ENCODE peak calls at places on chromosomes 4 and X, in ten cellular contexts. One of them, this sample, is unnamed.

GRCh38 chr4:164997324-164997723 is 19.9 kb upstream of the TRIM61 start:
- DNase-seq in H1: no peak
- DNase-seq in astrocyte of the spinal cord: no peak
- DNase-seq in brain microvascular endothelial cell: no peak
- DNase-seq in CD8-positive, alpha-beta T cell: no peak
- DNase-seq in HFF-Myc: no peak
- DNase-seq in right lobe of liver: no peak
- DNase-seq in GM12864: no peak
- DNase-seq in cardiac muscle cell: no peak
- DNase-seq in A549: peak
- DNase-seq in this sample: peak

GRCh38 chr4:109121561-109121960 is 180.9 kb downstream of the COL25A1 start:
- DNase-seq in H1: no peak
- DNase-seq in astrocyte of the spinal cord: no peak
- DNase-seq in brain microvascular endothelial cell: no peak
- DNase-seq in CD8-positive, alpha-beta T cell: no peak
- DNase-seq in HFF-Myc: no peak
- DNase-seq in right lobe of liver: no peak
- DNase-seq in GM12864: no peak
- DNase-seq in cardiac muscle cell: no peak
- DNase-seq in A549: no peak
- DNase-seq in this sample: no peak

GRCh38 chrX:24146283-24146865 is 3.2 kb upstream of the ZFX start:
- DNase-seq in H1: no peak
- DNase-seq in astrocyte of the spinal cord: peak
- DNase-seq in brain microvascular endothelial cell: no peak
- DNase-seq in CD8-positive, alpha-beta T cell: no peak
- DNase-seq in HFF-Myc: no peak
- DNase-seq in right lobe of liver: no peak
- DNase-seq in GM12864: no peak
- DNase-seq in cardiac muscle cell: no peak
- DNase-seq in A549: peak
- DNase-seq in this sample: peak

GRCh38 chrX:153590961-153591956 is 7.7 kb downstream of the CCNQ start:
- DNase-seq in H1: no peak
- DNase-seq in astrocyte of the spinal cord: no peak
- DNase-seq in brain microvascular endothelial cell: no peak
- DNase-seq in CD8-positive, alpha-beta T cell: no peak
- DNase-seq in HFF-Myc: no peak
- DNase-seq in right lobe of liver: no peak
- DNase-seq in GM12864: no peak
- DNase-seq in cardiac muscle cell: no peak
- DNase-seq in A549: no peak
- DNase-seq in this sample: no peak

GRCh38 chr4:185708348-185708747 is 103.6 kb downstream of the SORBS2 start:
- DNase-seq in H1: no peak
- DNase-seq in astrocyte of the spinal cord: peak
- DNase-seq in brain microvascular endothelial cell: no peak
- DNase-seq in CD8-positive, alpha-beta T cell: no peak
- DNase-seq in HFF-Myc: no peak
- DNase-seq in right lobe of liver: no peak
- DNase-seq in GM12864: no peak
- DNase-seq in cardiac muscle cell: no peak
- DNase-seq in A549: no peak
- DNase-seq in this sample: peak

GRCh38 chrX:115393271-115393670 is 103.8 kb downstream of the LUZP4 start:
- DNase-seq in H1: no peak
- DNase-seq in astrocyte of the spinal cord: peak
- DNase-seq in brain microvascular endothelial cell: peak
- DNase-seq in CD8-positive, alpha-beta T cell: no peak
- DNase-seq in HFF-Myc: no peak
- DNase-seq in right lobe of liver: no peak
- DNase-seq in GM12864: no peak
- DNase-seq in cardiac muscle cell: peak
- DNase-seq in A549: peak
- DNase-seq in this sample: peak

GRCh38 chr4:56613101-56613862 is 67.8 kb downstream of the HOPX start:
- DNase-seq in H1: no peak
- DNase-seq in astrocyte of the spinal cord: peak
- DNase-seq in brain microvascular endothelial cell: peak
- DNase-seq in CD8-positive, alpha-beta T cell: no peak
- DNase-seq in HFF-Myc: no peak
- DNase-seq in right lobe of liver: no peak
- DNase-seq in GM12864: no peak
- DNase-seq in cardiac muscle cell: no peak
- DNase-seq in A549: peak
- DNase-seq in this sample: peak

GRCh38 chr4:35934370-35934981 is 309.8 kb downstream of the ARAP2 start:
- DNase-seq in H1: no peak
- DNase-seq in astrocyte of the spinal cord: peak
- DNase-seq in brain microvascular endothelial cell: no peak
- DNase-seq in CD8-positive, alpha-beta T cell: no peak
- DNase-seq in HFF-Myc: peak
- DNase-seq in right lobe of liver: no peak
- DNase-seq in GM12864: no peak
- DNase-seq in cardiac muscle cell: peak
- DNase-seq in A549: peak
- DNase-seq in this sample: peak

GRCh38 chr4:186018756-186019155 is 50.2 kb upstream of the TLR3 start:
- DNase-seq in H1: no peak
- DNase-seq in astrocyte of the spinal cord: no peak
- DNase-seq in brain microvascular endothelial cell: no peak
- DNase-seq in CD8-positive, alpha-beta T cell: no peak
- DNase-seq in HFF-Myc: no peak
- DNase-seq in right lobe of liver: no peak
- DNase-seq in GM12864: no peak
- DNase-seq in cardiac muscle cell: no peak
- DNase-seq in A549: no peak
- DNase-seq in this sample: no peak

GRCh38 chrX:49269768-49270248 is at the start of gene PPP1R3F:
- DNase-seq in H1: no peak
- DNase-seq in astrocyte of the spinal cord: no peak
- DNase-seq in brain microvascular endothelial cell: no peak
- DNase-seq in CD8-positive, alpha-beta T cell: no peak
- DNase-seq in HFF-Myc: no peak
- DNase-seq in right lobe of liver: no peak
- DNase-seq in GM12864: no peak
- DNase-seq in cardiac muscle cell: no peak
- DNase-seq in A549: no peak
- DNase-seq in this sample: no peak

GRCh38 chr4:73436674-73437557 is 895 bp downstream of the AFP start:
- DNase-seq in H1: no peak
- DNase-seq in astrocyte of the spinal cord: no peak
- DNase-seq in brain microvascular endothelial cell: no peak
- DNase-seq in CD8-positive, alpha-beta T cell: no peak
- DNase-seq in HFF-Myc: no peak
- DNase-seq in right lobe of liver: no peak
- DNase-seq in GM12864: no peak
- DNase-seq in cardiac muscle cell: no peak
- DNase-seq in A549: no peak
- DNase-seq in this sample: no peak

GRCh38 chrX:39859991-39860861 is 237.5 kb downstream of the BCOR start:
- DNase-seq in H1: no peak
- DNase-seq in astrocyte of the spinal cord: peak
- DNase-seq in brain microvascular endothelial cell: peak
- DNase-seq in CD8-positive, alpha-beta T cell: peak
- DNase-seq in HFF-Myc: peak
- DNase-seq in right lobe of liver: no peak
- DNase-seq in GM12864: peak
- DNase-seq in cardiac muscle cell: peak
- DNase-seq in A549: peak
- DNase-seq in this sample: peak

GRCh38 chrX:115362334-115363095 is 73.0 kb downstream of the LUZP4 start:
- DNase-seq in H1: no peak
- DNase-seq in astrocyte of the spinal cord: peak
- DNase-seq in brain microvascular endothelial cell: no peak
- DNase-seq in CD8-positive, alpha-beta T cell: peak
- DNase-seq in HFF-Myc: no peak
- DNase-seq in right lobe of liver: no peak
- DNase-seq in GM12864: no peak
- DNase-seq in cardiac muscle cell: no peak
- DNase-seq in A549: no peak
- DNase-seq in this sample: peak

GRCh38 chrX:38220024-38220935 is at the start of gene SRPX:
- DNase-seq in H1: peak
- DNase-seq in astrocyte of the spinal cord: peak
- DNase-seq in brain microvascular endothelial cell: no peak
- DNase-seq in CD8-positive, alpha-beta T cell: no peak
- DNase-seq in HFF-Myc: peak
- DNase-seq in right lobe of liver: peak
- DNase-seq in GM12864: no peak
- DNase-seq in cardiac muscle cell: peak
- DNase-seq in A549: peak
- DNase-seq in this sample: peak
- H3K4me3 ChIP-seq in H1: peak
- H3K4me3 ChIP-seq in astrocyte of the spinal cord: peak
- H3K4me3 ChIP-seq in brain microvascular endothelial cell: peak
- H3K4me3 ChIP-seq in CD8-positive, alpha-beta T cell: no peak
- H3K4me3 ChIP-seq in HFF-Myc: peak
- H3K4me3 ChIP-seq in right lobe of liver: peak
- H3K4me3 ChIP-seq in GM12864: no peak
- H3K4me3 ChIP-seq in cardiac muscle cell: peak
- H3K4me3 ChIP-seq in A549: peak
- H3K4me3 ChIP-seq in this sample: peak

GRCh38 chrX:19708683-19709082 is 178.7 kb downstream of the SH3KBP1 start:
- DNase-seq in H1: no peak
- DNase-seq in astrocyte of the spinal cord: no peak
- DNase-seq in brain microvascular endothelial cell: no peak
- DNase-seq in CD8-positive, alpha-beta T cell: no peak
- DNase-seq in HFF-Myc: no peak
- DNase-seq in right lobe of liver: no peak
- DNase-seq in GM12864: no peak
- DNase-seq in cardiac muscle cell: no peak
- DNase-seq in A549: no peak
- DNase-seq in this sample: no peak

GRCh38 chrX:19705196-19705769 is 182.1 kb downstream of the SH3KBP1 start:
- DNase-seq in H1: no peak
- DNase-seq in astrocyte of the spinal cord: peak
- DNase-seq in brain microvascular endothelial cell: no peak
- DNase-seq in CD8-positive, alpha-beta T cell: no peak
- DNase-seq in HFF-Myc: no peak
- DNase-seq in right lobe of liver: no peak
- DNase-seq in GM12864: no peak
- DNase-seq in cardiac muscle cell: no peak
- DNase-seq in A549: no peak
- DNase-seq in this sample: peak

GRCh38 chrX:19707472-19707871 is 179.9 kb downstream of the SH3KBP1 start:
- DNase-seq in H1: no peak
- DNase-seq in astrocyte of the spinal cord: no peak
- DNase-seq in brain microvascular endothelial cell: peak
- DNase-seq in CD8-positive, alpha-beta T cell: no peak
- DNase-seq in HFF-Myc: no peak
- DNase-seq in right lobe of liver: no peak
- DNase-seq in GM12864: no peak
- DNase-seq in cardiac muscle cell: peak
- DNase-seq in A549: no peak
- DNase-seq in this sample: no peak

GRCh38 chrX:19702856-19703255 is 184.5 kb downstream of the SH3KBP1 start:
- DNase-seq in H1: no peak
- DNase-seq in astrocyte of the spinal cord: no peak
- DNase-seq in brain microvascular endothelial cell: no peak
- DNase-seq in CD8-positive, alpha-beta T cell: no peak
- DNase-seq in HFF-Myc: no peak
- DNase-seq in right lobe of liver: no peak
- DNase-seq in GM12864: no peak
- DNase-seq in cardiac muscle cell: no peak
- DNase-seq in A549: no peak
- DNase-seq in this sample: no peak

DNA sequence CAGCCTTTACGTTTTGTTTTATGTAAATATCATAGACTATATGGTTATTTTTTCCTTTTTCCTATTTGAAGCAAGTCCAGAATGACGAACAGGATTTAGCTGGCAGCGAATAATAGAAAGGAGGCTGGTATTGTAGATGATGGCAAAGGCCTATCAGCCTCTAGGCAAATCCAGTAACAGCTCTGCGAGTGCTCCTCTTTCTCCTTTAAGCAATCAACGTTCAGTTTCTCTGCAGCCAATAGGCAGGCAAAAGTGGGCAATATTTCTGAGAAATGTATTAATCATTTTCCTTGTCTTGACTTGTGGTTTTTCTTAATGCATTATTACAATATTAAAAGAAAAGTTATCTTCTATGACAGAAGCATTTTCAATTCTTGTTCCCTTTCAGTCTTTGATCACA is 183.3 kb downstream of the SH3KBP1 start:
- DNase-seq in H1: no peak
- DNase-seq in astrocyte of the spinal cord: no peak
- DNase-seq in brain microvascular endothelial cell: no peak
- DNase-seq in CD8-positive, alpha-beta T cell: no peak
- DNase-seq in HFF-Myc: no peak
- DNase-seq in right lobe of liver: no peak
- DNase-seq in GM12864: no peak
- DNase-seq in cardiac muscle cell: no peak
- DNase-seq in A549: no peak
- DNase-seq in this sample: no peak
- TF ChIP-seq CTCF in H1: no peak
- TF ChIP-seq CTCF in astrocyte of the spinal cord: no peak
- TF ChIP-seq CTCF in brain microvascular endothelial cell: no peak
- TF ChIP-seq CTCF in CD8-positive, alpha-beta T cell: no peak
- TF ChIP-seq CTCF in HFF-Myc: no peak
- TF ChIP-seq CTCF in right lobe of liver: no peak
- TF ChIP-seq CTCF in GM12864: no peak
- TF ChIP-seq CTCF in cardiac muscle cell: no peak
- TF ChIP-seq CTCF in A549: no peak
- TF ChIP-seq CTCF in this sample: no peak

GRCh38 chr4:82890602-82890912 is 396 bp downstream of the SEC31A start:
- DNase-seq in H1: no peak
- DNase-seq in astrocyte of the spinal cord: no peak
- DNase-seq in brain microvascular endothelial cell: no peak
- DNase-seq in CD8-positive, alpha-beta T cell: no peak
- DNase-seq in HFF-Myc: no peak
- DNase-seq in right lobe of liver: no peak
- DNase-seq in GM12864: no peak
- DNase-seq in cardiac muscle cell: peak
- DNase-seq in A549: no peak
- DNase-seq in this sample: peak
- H3K4me3 ChIP-seq in H1: peak
- H3K4me3 ChIP-seq in astrocyte of the spinal cord: peak
- H3K4me3 ChIP-seq in brain microvascular endothelial cell: peak
- H3K4me3 ChIP-seq in CD8-positive, alpha-beta T cell: peak
- H3K4me3 ChIP-seq in HFF-Myc: peak
- H3K4me3 ChIP-seq in right lobe of liver: peak
- H3K4me3 ChIP-seq in GM12864: peak
- H3K4me3 ChIP-seq in cardiac muscle cell: peak
- H3K4me3 ChIP-seq in A549: peak
- H3K4me3 ChIP-seq in this sample: peak

GRCh38 chrX:76919761-76920160 is 492.3 kb downstream of the MAGEE1 start:
- DNase-seq in H1: no peak
- DNase-seq in astrocyte of the spinal cord: no peak
- DNase-seq in brain microvascular endothelial cell: no peak
- DNase-seq in CD8-positive, alpha-beta T cell: no peak
- DNase-seq in HFF-Myc: no peak
- DNase-seq in right lobe of liver: no peak
- DNase-seq in GM12864: no peak
- DNase-seq in cardiac muscle cell: no peak
- DNase-seq in A549: no peak
- DNase-seq in this sample: no peak
- TF ChIP-seq CTCF in H1: no peak
- TF ChIP-seq CTCF in astrocyte of the spinal cord: no peak
- TF ChIP-seq CTCF in brain microvascular endothelial cell: no peak
- TF ChIP-seq CTCF in CD8-positive, alpha-beta T cell: no peak
- TF ChIP-seq CTCF in HFF-Myc: no peak
- TF ChIP-seq CTCF in right lobe of liver: no peak
- TF ChIP-seq CTCF in GM12864: no peak
- TF ChIP-seq CTCF in cardiac muscle cell: no peak
- TF ChIP-seq CTCF in A549: no peak
- TF ChIP-seq CTCF in this sample: no peak

This sample was measured in choroid plexus epithelial cell.